ENCODE peak calls at places on chromosomes 6 and 20, in four cellular contexts. One of them, this sample, is unnamed.

GRCh38 chr6:114055319-114055718 is 84.4 kb upstream of the HDAC2 start:
- DNase-seq in NCI-H1105: no peak
- DNase-seq in stimulated activated CD8-positive, alpha-beta memory T cell treated with anti-CD3 and anti-CD28 coated beads, Interleukin-12 subunit alpha, Interleukin-12 subunit beta, amount 100 ng/mL, for 4 hours: no peak
- DNase-seq in foreskin fibroblast: no peak
- DNase-seq in this sample: peak

GRCh38 chr6:31472259-31472658 is 25.7 kb upstream of the MICB start:
- DNase-seq in NCI-H1105: no peak
- DNase-seq in stimulated activated CD8-positive, alpha-beta memory T cell treated with anti-CD3 and anti-CD28 coated beads, Interleukin-12 subunit alpha, Interleukin-12 subunit beta, amount 100 ng/mL, for 4 hours: no peak
- DNase-seq in foreskin fibroblast: no peak
- DNase-seq in this sample: no peak

GRCh38 chr20:53216856-53217576 is 244.9 kb downstream of the TSHZ2 start:
- DNase-seq in NCI-H1105: peak
- DNase-seq in stimulated activated CD8-positive, alpha-beta memory T cell treated with anti-CD3 and anti-CD28 coated beads, Interleukin-12 subunit alpha, Interleukin-12 subunit beta, amount 100 ng/mL, for 4 hours: peak
- DNase-seq in foreskin fibroblast: no peak
- DNase-seq in this sample: peak

GRCh38 chr6:8108031-8108660 is 5.8 kb upstream of the EEF1E1 start:
- DNase-seq in NCI-H1105: no peak
- DNase-seq in stimulated activated CD8-positive, alpha-beta memory T cell treated with anti-CD3 and anti-CD28 coated beads, Interleukin-12 subunit alpha, Interleukin-12 subunit beta, amount 100 ng/mL, for 4 hours: no peak
- DNase-seq in foreskin fibroblast: peak
- DNase-seq in this sample: no peak

GRCh38 chr20:45940053-45940452 is 5.6 kb downstream of the PCIF1 start:
- DNase-seq in stimulated activated CD8-positive, alpha-beta memory T cell treated with anti-CD3 and anti-CD28 coated beads, Interleukin-12 subunit alpha, Interleukin-12 subunit beta, amount 100 ng/mL, for 4 hours: no peak
- DNase-seq in foreskin fibroblast: no peak
- DNase-seq in NCI-H1105: no peak
- DNase-seq in this sample: no peak

GRCh38 chr20:21632654-21633053 is 72.8 kb upstream of the PAX1 start:
- DNase-seq in foreskin fibroblast: no peak
- DNase-seq in stimulated activated CD8-positive, alpha-beta memory T cell treated with anti-CD3 and anti-CD28 coated beads, Interleukin-12 subunit alpha, Interleukin-12 subunit beta, amount 100 ng/mL, for 4 hours: no peak
- DNase-seq in NCI-H1105: no peak
- DNase-seq in this sample: no peak

GRCh38 chr6:150406948-150407347 is 38.1 kb downstream of the IYD start:
- DNase-seq in NCI-H1105: no peak
- DNase-seq in foreskin fibroblast: no peak
- DNase-seq in stimulated activated CD8-positive, alpha-beta memory T cell treated with anti-CD3 and anti-CD28 coated beads, Interleukin-12 subunit alpha, Interleukin-12 subunit beta, amount 100 ng/mL, for 4 hours: no peak
- DNase-seq in this sample: no peak

GRCh38 chr6:43396408-43397149 is 27.1 kb upstream of the ZNF318 start:
- DNase-seq in stimulated activated CD8-positive, alpha-beta memory T cell treated with anti-CD3 and anti-CD28 coated beads, Interleukin-12 subunit alpha, Interleukin-12 subunit beta, amount 100 ng/mL, for 4 hours: no peak
- DNase-seq in NCI-H1105: no peak
- DNase-seq in foreskin fibroblast: no peak
- DNase-seq in this sample: no peak

GRCh38 chr20:36572701-36573102 is 695 bp upstream of the TGIF2 start:
- DNase-seq in NCI-H1105: no peak
- DNase-seq in foreskin fibroblast: no peak
- DNase-seq in stimulated activated CD8-positive, alpha-beta memory T cell treated with anti-CD3 and anti-CD28 coated beads, Interleukin-12 subunit alpha, Interleukin-12 subunit beta, amount 100 ng/mL, for 4 hours: peak
- DNase-seq in this sample: no peak

GRCh38 chr6:131995924-131996323 is 44.8 kb upstream of the CCN2 start:
- DNase-seq in foreskin fibroblast: peak
- DNase-seq in stimulated activated CD8-positive, alpha-beta memory T cell treated with anti-CD3 and anti-CD28 coated beads, Interleukin-12 subunit alpha, Interleukin-12 subunit beta, amount 100 ng/mL, for 4 hours: no peak
- DNase-seq in NCI-H1105: no peak
- DNase-seq in this sample: no peak

GRCh38 chr20:39660251-39660650 is 698.1 kb downstream of the DHX35 start:
- DNase-seq in stimulated activated CD8-positive, alpha-beta memory T cell treated with anti-CD3 and anti-CD28 coated beads, Interleukin-12 subunit alpha, Interleukin-12 subunit beta, amount 100 ng/mL, for 4 hours: no peak
- DNase-seq in NCI-H1105: no peak
- DNase-seq in foreskin fibroblast: peak
- DNase-seq in this sample: no peak

GRCh38 chr6:51893356-51893755 is 194.1 kb downstream of the PKHD1 start:
- DNase-seq in foreskin fibroblast: no peak
- DNase-seq in NCI-H1105: no peak
- DNase-seq in stimulated activated CD8-positive, alpha-beta memory T cell treated with anti-CD3 and anti-CD28 coated beads, Interleukin-12 subunit alpha, Interleukin-12 subunit beta, amount 100 ng/mL, for 4 hours: no peak
- DNase-seq in this sample: no peak

GRCh38 chr20:45329497-45330319 is 18.5 kb downstream of the SDC4 start:
- DNase-seq in stimulated activated CD8-positive, alpha-beta memory T cell treated with anti-CD3 and anti-CD28 coated beads, Interleukin-12 subunit alpha, Interleukin-12 subunit beta, amount 100 ng/mL, for 4 hours: no peak
- DNase-seq in foreskin fibroblast: no peak
- DNase-seq in NCI-H1105: no peak
- DNase-seq in this sample: no peak

GRCh38 chr6:75791881-75792280 is 42.8 kb downstream of the MYO6 start:
- DNase-seq in stimulated activated CD8-positive, alpha-beta memory T cell treated with anti-CD3 and anti-CD28 coated beads, Interleukin-12 subunit alpha, Interleukin-12 subunit beta, amount 100 ng/mL, for 4 hours: no peak
- DNase-seq in NCI-H1105: no peak
- DNase-seq in foreskin fibroblast: no peak
- DNase-seq in this sample: no peak

GRCh38 chr6:157020398-157021266 is 243.5 kb downstream of the ARID1B start:
- DNase-seq in NCI-H1105: peak
- DNase-seq in stimulated activated CD8-positive, alpha-beta memory T cell treated with anti-CD3 and anti-CD28 coated beads, Interleukin-12 subunit alpha, Interleukin-12 subunit beta, amount 100 ng/mL, for 4 hours: peak
- DNase-seq in foreskin fibroblast: peak
- DNase-seq in this sample: peak

GRCh38 chr20:59217162-59217561 is 53.5 kb downstream of the ZNF831 start:
- DNase-seq in stimulated activated CD8-positive, alpha-beta memory T cell treated with anti-CD3 and anti-CD28 coated beads, Interleukin-12 subunit alpha, Interleukin-12 subunit beta, amount 100 ng/mL, for 4 hours: no peak
- DNase-seq in foreskin fibroblast: no peak
- DNase-seq in NCI-H1105: no peak
- DNase-seq in this sample: no peak

GRCh38 chr6:2902470-2902762 is 693 bp downstream of the SERPINB9 start:
- DNase-seq in NCI-H1105: no peak
- DNase-seq in foreskin fibroblast: no peak
- DNase-seq in stimulated activated CD8-positive, alpha-beta memory T cell treated with anti-CD3 and anti-CD28 coated beads, Interleukin-12 subunit alpha, Interleukin-12 subunit beta, amount 100 ng/mL, for 4 hours: no peak
- DNase-seq in this sample: no peak

GRCh38 chr6:10659697-10660348 is 34.6 kb downstream of the C6orf52 start:
- DNase-seq in foreskin fibroblast: no peak
- DNase-seq in NCI-H1105: peak
- DNase-seq in stimulated activated CD8-positive, alpha-beta memory T cell treated with anti-CD3 and anti-CD28 coated beads, Interleukin-12 subunit alpha, Interleukin-12 subunit beta, amount 100 ng/mL, for 4 hours: no peak
- DNase-seq in this sample: no peak

GRCh38 chr6:46684771-46685170 is 2.9 kb upstream of the TDRD6 start:
- DNase-seq in foreskin fibroblast: no peak
- DNase-seq in stimulated activated CD8-positive, alpha-beta memory T cell treated with anti-CD3 and anti-CD28 coated beads, Interleukin-12 subunit alpha, Interleukin-12 subunit beta, amount 100 ng/mL, for 4 hours: no peak
- DNase-seq in NCI-H1105: no peak
- DNase-seq in this sample: no peak